ENCODE peak calls at places on chromosome 13, in four cellular contexts. E is GM12878, L is K562, H is HepG2. Y is an unnamed sample.

GRCh38 chr13:44108345-44108858 is 228.7 kb downstream of the LACC1 start:
- DNase-seq in E (no peak), L (no peak), H (peak), Y (no peak)

GRCh38 chr13:73740681-73741080 is 393.5 kb downstream of the KLF12 start:
- DNase-seq in E (no peak), L (no peak), H (no peak), Y (no peak)

GRCh38 chr13:98083507-98083906 is 59.4 kb upstream of the FARP1 start:
- DNase-seq in E (no peak), L (no peak), H (no peak), Y (no peak)

GRCh38 chr13:102960959-102961358 is 105.3 kb downstream of the SLC10A2 start:
- DNase-seq in E (no peak), L (no peak), H (no peak), Y (no peak)

GRCh38 chr13:36530050-36530789 is 97.9 kb downstream of the CCNA1 start:
- DNase-seq in E (no peak), L (no peak), H (no peak), Y (no peak)

GRCh38 chr13:51999525-51999924 is 11.7 kb downstream of the ATP7B start:
- DNase-seq in E (no peak), L (no peak), H (no peak), Y (no peak)

GRCh38 chr13:70623260-70623659 is 515.0 kb upstream of the KLHL1 start:
- DNase-seq in E (no peak), L (peak), H (no peak), Y (peak)

GRCh38 chr13:24905242-24905641 is 141.3 kb downstream of the RNF17 start:
- DNase-seq in E (no peak), L (no peak), H (no peak), Y (no peak)

GRCh38 chr13:48402325-48402962 is 10.5 kb downstream of the LPAR6 start:
- DNase-seq in E (peak), L (no peak), H (no peak), Y (no peak)

GRCh38 chr13:101152184-101152583 is 264.1 kb downstream of the NALCN start:
- DNase-seq in E (no peak), L (no peak), H (no peak), Y (no peak)

GRCh38 chr13:30810261-30810701 is 74.9 kb downstream of the ALOX5AP start:
- DNase-seq in E (no peak), L (no peak), H (no peak), Y (peak)
- TF ChIP-seq ZBTB33 in E (no peak), L (no peak), H (no peak), Y (no peak)

GRCh38 chr13:89066868-89067466 is 1395.8 kb downstream of the SLITRK5 start:
- DNase-seq in E (no peak), L (peak), H (peak), Y (peak)
- TF ChIP-seq TAF1 in E (no peak), L (no peak), H (no peak), Y (no peak)

GRCh38 chr13:28494861-28495585 is at the start of gene FLT1:
- DNase-seq in E (no peak), L (no peak), H (no peak), Y (peak)
- TF ChIP-seq ZBTB33 in E (no peak), L (no peak), H (no peak), Y (no peak)

GRCh38 chr13:41603917-41604316 is 146.6 kb downstream of the RGCC start:
- DNase-seq in E (no peak), L (peak), H (no peak), Y (no peak)
- TF ChIP-seq TAF1 in E (no peak), L (no peak), H (no peak), Y (no peak)

Y was measured in SK-N-SH.